ENCODE peak calls at places on chromosome 1, in seven cellular contexts. V, O, R, K, T, A and N are unnamed samples.

GRCh38 chr1:58785424-58786058 is 1.7 kb upstream of the JUN start:
- DNase-seq in K (peak; percentile 66), A (peak; percentile 59), O (no peak), T (peak; percentile 68), R (peak; percentile 57), V (no peak), N (no peak)

GRCh38 chr1:174118726-174119125 is 40.6 kb upstream of the RABGAP1L start:
- DNase-seq in O (no peak), A (no peak), K (no peak), R (no peak), T (no peak), V (no peak), N (no peak)

GRCh38 chr1:74457269-74457668 is 55.1 kb downstream of the LRRC53 start:
- DNase-seq in K (no peak), A (no peak), R (no peak), T (no peak), V (no peak), O (no peak), N (no peak)

GRCh38 chr1:55138740-55139283 is 76.4 kb downstream of the USP24 start:
- DNase-seq in K (no peak), O (no peak), V (no peak), A (no peak), T (no peak), R (no peak), N (no peak)

GRCh38 chr1:154014154-154014910 is 23.8 kb downstream of the RPS27 start:
- DNase-seq in O (no peak), A (no peak), V (no peak), K (no peak), T (no peak), R (no peak), N (no peak)

GRCh38 chr1:179143332-179143731 is 61.5 kb downstream of the TOR3A start:
- DNase-seq in A (no peak), V (no peak), K (no peak), R (no peak), T (no peak), O (peak; percentile 71), N (no peak)

GRCh38 chr1:93979718-93980319 is 70.6 kb upstream of the GCLM start:
- DNase-seq in K (no peak), O (peak; percentile 46), T (peak; percentile 54), V (no peak), R (no peak), A (peak; percentile 30), N (no peak)

GRCh38 chr1:205939690-205940330 is 3.4 kb downstream of the SLC26A9 start:
- DNase-seq in V (peak; percentile 44), K (no peak), R (no peak), O (peak; percentile 58), T (no peak), A (no peak), N (no peak)

GRCh38 chr1:54798769-54799641 is 2.1 kb downstream of the TTC22 start:
- DNase-seq in T (peak; percentile 77), A (no peak), V (no peak), O (no peak), R (peak; percentile 82), K (peak; percentile 84), N (peak; percentile 43)

GRCh38 chr1:119209943-119210342 is 69.5 kb upstream of the WARS2 start:
- DNase-seq in T (no peak), K (no peak), O (no peak), V (no peak), R (no peak), A (no peak), N (no peak)

GRCh38 chr1:230807029-230807428 is 59.8 kb downstream of the CAPN9 start:
- DNase-seq in K (no peak), T (no peak), R (no peak), O (no peak), V (no peak), A (peak; percentile 83), N (no peak)

GRCh38 chr1:208258277-208258676 is 14.1 kb upstream of the PLXNA2 start:
- DNase-seq in K (no peak), R (no peak), T (no peak), V (no peak), A (no peak), O (no peak), N (no peak)

GRCh38 chr1:198416276-198416675 is 124.2 kb downstream of the ATP6V1G3 start:
- DNase-seq in T (no peak), A (no peak), V (no peak), R (no peak), K (no peak), O (no peak), N (no peak)

GRCh38 chr1:200925821-200926220 is 31.1 kb downstream of the INAVA start:
- DNase-seq in K (no peak), R (no peak), T (no peak), A (no peak), O (no peak), V (no peak), N (no peak)

GRCh38 chr1:182600745-182601415 is 3.3 kb downstream of the RGS16 start:
- DNase-seq in K (no peak), R (no peak), O (no peak), A (no peak), V (no peak), T (no peak), N (no peak)

GRCh38 chr1:115706774-115707425 is 61.6 kb downstream of the CASQ2 start:
- DNase-seq in V (no peak), K (no peak), T (no peak), O (peak; percentile 31), R (no peak), A (no peak), N (no peak)

GRCh38 chr1:109617291-109617801 is 2.1 kb downstream of the GNAT2 start:
- DNase-seq in R (no peak), V (no peak), A (peak; percentile 11), K (no peak), T (no peak), O (peak; percentile 22), N (no peak)

GRCh38 chr1:108692724-108693655 is 880 bp downstream of the PRPF38B start:
- DNase-seq in O (peak; percentile 71), A (no peak), V (no peak), K (peak; percentile 39), R (peak; percentile 59), T (peak; percentile 64), N (no peak)

GRCh38 chr1:185694081-185694480 is 40.1 kb upstream of the HMCN1 start:
- DNase-seq in R (no peak), V (no peak), K (no peak), T (peak; percentile 30), O (no peak), A (peak; percentile 34), N (no peak)

DNA sequence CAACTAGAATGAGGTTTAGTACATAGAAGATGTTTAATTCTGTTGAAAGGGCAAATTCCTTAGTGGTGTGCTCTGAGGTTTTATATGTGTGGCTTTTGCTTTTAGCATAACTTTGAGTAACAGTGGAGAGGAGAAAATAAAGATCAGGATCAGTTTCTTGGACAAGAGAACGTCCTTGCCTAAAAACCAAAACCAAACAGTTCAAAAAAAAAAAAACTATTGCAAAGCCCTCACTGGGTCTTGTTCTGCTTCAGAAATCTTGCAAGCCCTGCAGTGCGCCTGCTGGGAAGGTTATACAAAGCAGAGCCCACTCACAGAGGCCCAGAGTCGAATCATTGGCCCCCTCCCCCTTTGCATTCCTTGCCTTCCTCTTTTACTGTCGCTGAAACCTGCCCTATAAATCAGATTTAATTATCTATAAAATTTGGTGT is 201.7 kb upstream of the PTBP2 start:
- DNase-seq in O (no peak), R (no peak), V (no peak), T (no peak), K (no peak), A (no peak), N (no peak)
- H3K27ac ChIP-seq in O (no peak overlapping the region), R (no peak overlapping the region), V (no peak overlapping the region), T (peak overlapping the region; percentile 76), K (no peak overlapping the region), A (no peak overlapping the region), N (no peak overlapping the region)

GRCh38 chr1:192351550-192351949 is 34.8 kb downstream of the RGS21 start:
- DNase-seq in V (no peak), T (no peak), A (no peak), K (no peak), R (no peak), O (no peak), N (no peak)

DNA sequence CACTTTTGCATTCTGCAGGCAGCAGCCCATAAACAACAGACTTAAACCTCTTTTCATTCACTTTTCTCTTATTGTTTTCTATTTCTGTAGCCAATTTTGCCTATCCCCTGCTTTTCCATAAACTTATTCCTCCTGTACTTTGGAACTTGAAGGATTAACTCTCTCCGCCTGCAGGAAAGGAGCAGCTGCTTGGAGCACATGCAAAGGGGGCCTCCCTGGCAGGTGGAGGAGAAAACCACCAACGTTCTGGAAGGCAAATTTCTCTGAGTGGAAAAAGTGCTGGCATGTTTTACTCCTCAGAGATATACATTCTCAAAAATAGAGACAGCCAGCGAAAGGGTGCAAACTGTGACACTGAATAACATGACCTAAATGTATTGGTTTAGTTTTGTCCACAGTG is 33.6 kb downstream of the RGS21 start:
- DNase-seq in A (no peak), K (no peak), V (no peak), O (no peak), T (no peak), R (no peak), N (no peak)
- TF ChIP-seq POLR2A in A (no peak), K (no peak), V (no peak), O (no peak), T (no peak), R (no peak), N (no peak)

DNA sequence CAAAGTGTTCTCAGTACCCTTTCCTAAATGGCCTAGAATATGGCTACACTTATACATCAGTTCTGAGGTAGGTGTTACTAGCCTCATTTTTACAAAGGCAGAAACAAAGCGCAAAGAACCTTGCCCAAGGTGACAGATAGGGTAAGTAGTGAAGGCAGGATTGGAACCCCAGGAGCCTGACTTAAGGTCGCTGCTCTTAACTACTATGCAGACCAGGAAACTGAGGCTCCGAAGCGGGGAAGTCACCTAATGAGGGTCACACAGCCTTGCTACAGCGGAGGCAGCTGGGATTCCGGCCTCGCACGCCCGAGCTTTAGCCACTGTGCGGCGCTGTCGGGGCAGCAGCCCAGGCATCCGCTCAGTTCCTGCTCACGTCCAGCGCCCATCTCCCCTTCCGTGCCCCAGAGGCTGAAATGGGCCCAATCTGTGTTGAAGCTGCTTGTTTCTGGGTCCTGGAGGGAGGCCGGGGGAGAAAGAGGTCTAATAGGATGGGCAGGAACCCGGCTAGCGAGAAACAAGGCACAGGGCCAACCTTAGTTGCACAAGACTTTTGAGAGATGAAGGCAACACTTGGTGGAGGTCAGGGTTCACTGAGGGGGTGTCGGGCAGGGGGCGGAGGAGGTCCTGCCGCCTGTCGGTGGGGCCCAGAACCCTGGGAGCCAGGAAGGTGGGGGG is 1.4 kb upstream of the FOXD2 start:
- DNase-seq in T (peak; percentile 90), R (peak; percentile 88), V (peak; percentile 58), A (peak; percentile 75), K (peak; percentile 77), O (peak; percentile 74), N (no peak)
- H3K27ac ChIP-seq in T (peak overlapping the region; percentile 85), R (peak overlapping the region; percentile 79), V (no peak overlapping the region), A (no peak overlapping the region), K (peak overlapping the region; percentile 67), O (peak overlapping the region; percentile 95), N (peak overlapping the region; percentile 69)

DNA sequence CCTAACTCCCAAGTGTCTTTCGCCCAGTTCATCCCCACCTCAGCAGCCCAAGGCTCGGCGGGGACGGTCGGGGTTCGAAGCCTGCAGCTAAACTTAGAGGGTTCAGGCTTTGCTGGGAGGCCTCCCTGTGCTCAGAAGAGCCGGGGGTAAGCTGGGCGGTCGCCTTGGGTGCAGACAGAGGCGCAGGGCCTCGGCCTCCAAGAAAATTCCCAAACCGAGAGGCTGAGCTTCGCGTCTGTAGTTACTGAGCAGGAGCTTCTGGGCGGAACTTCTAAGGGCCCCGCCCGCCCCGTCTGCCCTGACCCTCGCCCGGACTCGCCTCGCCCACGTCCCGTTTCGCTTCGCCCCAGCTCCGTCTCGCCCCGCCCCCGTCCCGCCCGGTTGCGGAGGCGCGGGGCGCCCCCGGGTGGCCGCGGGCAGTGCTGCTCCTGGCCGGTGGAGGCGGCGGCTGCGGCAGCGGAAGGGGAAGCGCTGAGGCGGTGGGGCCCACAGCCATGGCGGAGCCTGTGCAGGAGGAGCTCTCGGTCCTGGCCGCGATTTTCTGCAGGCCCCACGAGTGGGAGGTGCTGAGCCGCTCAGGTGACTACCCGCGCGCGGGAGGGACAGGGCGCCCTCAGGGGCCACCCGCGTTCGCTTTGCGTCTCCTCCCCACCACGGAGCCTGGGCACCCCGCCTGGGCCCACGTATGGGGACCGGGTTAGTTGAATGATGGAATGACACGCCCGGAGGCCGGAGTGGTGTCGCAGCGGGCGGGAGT is at the start of gene RWDD3:
- DNase-seq in O (peak; percentile 88), V (peak; percentile 78), K (peak; percentile 96), T (peak; percentile 96), R (peak; percentile 97), A (peak; percentile 96), N (peak; percentile 95)
- TF ChIP-seq POLR2A in O (peak; percentile 68), V (peak; percentile 39), K (peak; percentile 75), T (peak; percentile 73), R (peak; percentile 66), A (no peak), N (no peak)